ENCODE peak calls at places on chromosome X, in four cellular contexts. I, T, J and Z are unnamed samples.

GRCh38 chrX:86192827-86193226 is 44.6 kb downstream of the DACH2 start:
- DNase-seq in I (no peak), T (no peak), J (no peak), Z (no peak)

GRCh38 chrX:110286126-110286525 is 31.8 kb downstream of the AMMECR1 start:
- DNase-seq in I (peak; percentile 65), T (no peak), J (no peak), Z (no peak)

GRCh38 chrX:112734250-112734649 is 54.5 kb upstream of the LHFPL1 start:
- DNase-seq in I (no peak), T (no peak), J (no peak), Z (peak; percentile 2)

GRCh38 chrX:100980608-100981497 is 11.3 kb downstream of the ARL13A start:
- DNase-seq in I (peak; percentile 4), T (no peak), J (no peak), Z (no peak)

GRCh38 chrX:111180750-111181240 is 84.8 kb downstream of the PAK3 start:
- DNase-seq in I (no peak), T (no peak), J (no peak), Z (no peak)

GRCh38 chrX:653316-653715 is 22.7 kb downstream of the SHOX start:
- DNase-seq in I (no peak), T (no peak), J (no peak), Z (no peak)

GRCh38 chrX:148836741-148837140 is 336.3 kb downstream of the AFF2 start:
- DNase-seq in I (no peak), T (no peak), J (no peak), Z (no peak)

GRCh38 chrX:13965531-13965930 is 64.2 kb downstream of the GEMIN8 start:
- DNase-seq in I (no peak), T (no peak), J (no peak), Z (peak; percentile 0)

GRCh38 chrX:19683817-19684216 is 168.5 kb upstream of the MAP3K15 start:
- DNase-seq in I (no peak), T (no peak), J (no peak), Z (no peak)

GRCh38 chrX:150700107-150700506 is 6.9 kb downstream of the MTMR1 start:
- DNase-seq in I (no peak), T (no peak), J (no peak), Z (no peak)

GRCh38 chrX:125522752-125523151 is 203.1 kb downstream of the TEX13C start:
- DNase-seq in I (no peak), T (no peak), J (no peak), Z (no peak)

GRCh38 chrX:48540015-48540350 is 469 bp downstream of the TBC1D25 start:
- DNase-seq in I (peak; percentile 54), T (no peak), J (peak; percentile 74), Z (peak; percentile 44)

GRCh38 chrX:54866606-54867005 is 54.0 kb upstream of the TRO start:
- DNase-seq in I (no peak), T (no peak), J (no peak), Z (no peak)

GRCh38 chrX:33298622-33299021 is 87.3 kb upstream of the DMD start:
- DNase-seq in I (no peak), T (no peak), J (peak; percentile 70), Z (no peak)

GRCh38 chrX:97401154-97401553 is 517.4 kb downstream of the RPA4 start:
- DNase-seq in I (no peak), T (no peak), J (no peak), Z (no peak)

GRCh38 chrX:102659790-102660757 is 8.8 kb downstream of the GPRASP1 start:
- DNase-seq in I (peak; percentile 62), T (peak; percentile 91), J (peak; percentile 79), Z (peak; percentile 72)

GRCh38 chrX:2629316-2630168 is 61.6 kb upstream of the CD99 start:
- DNase-seq in I (no peak), T (no peak), J (no peak), Z (no peak)

GRCh38 chrX:115023139-115023538 is 5.7 kb upstream of the IL13RA2 start:
- DNase-seq in I (peak; percentile 49), T (no peak), J (no peak), Z (no peak)

GRCh38 chrX:2819345-2820130 is 9.2 kb upstream of the GYG2 start:
- DNase-seq in I (peak; percentile 21), T (no peak), J (peak; percentile 33), Z (no peak)

GRCh38 chrX:129665916-129666644 is 11.3 kb upstream of the APLN start:
- DNase-seq in I (peak; percentile 72), T (no peak), J (no peak), Z (no peak)

GRCh38 chrX:50495616-50496015 is 25.0 kb upstream of the DGKK start:
- DNase-seq in I (no peak), T (no peak), J (no peak), Z (no peak)

GRCh38 chrX:65821721-65822496 is 154.5 kb downstream of the MSN start:
- DNase-seq in I (no peak), T (peak; percentile 53), J (peak; percentile 23), Z (no peak)

GRCh38 chrX:107135076-107135964 is 16.7 kb upstream of the RBM41 start:
- DNase-seq in I (peak; percentile 41), T (no peak), J (no peak), Z (no peak)

GRCh38 chrX:21056636-21057035 is 317.6 kb upstream of the CNKSR2 start:
- DNase-seq in I (no peak), T (no peak), J (no peak), Z (no peak)

GRCh38 chrX:47047989-47048388 is 30.3 kb upstream of the RGN start:
- DNase-seq in I (no peak), T (no peak), J (peak; percentile 0), Z (no peak)

GRCh38 chrX:45515262-45516215 is 314.9 kb upstream of the DIPK2B start:
- DNase-seq in I (peak; percentile 70), T (peak; percentile 62), J (peak; percentile 26), Z (peak; percentile 0)

GRCh38 chrX:14694631-14695030 is 165.3 kb downstream of the GLRA2 start:
- DNase-seq in I (no peak), T (no peak), J (no peak), Z (no peak)

GRCh38 chrX:130057209-130057608 is 53.1 kb downstream of the ELF4 start:
- DNase-seq in I (no peak), T (no peak), J (no peak), Z (no peak)

GRCh38 chrX:110964761-110965160 is 131.2 kb upstream of the PAK3 start:
- DNase-seq in I (no peak), T (no peak), J (no peak), Z (no peak)

DNA sequence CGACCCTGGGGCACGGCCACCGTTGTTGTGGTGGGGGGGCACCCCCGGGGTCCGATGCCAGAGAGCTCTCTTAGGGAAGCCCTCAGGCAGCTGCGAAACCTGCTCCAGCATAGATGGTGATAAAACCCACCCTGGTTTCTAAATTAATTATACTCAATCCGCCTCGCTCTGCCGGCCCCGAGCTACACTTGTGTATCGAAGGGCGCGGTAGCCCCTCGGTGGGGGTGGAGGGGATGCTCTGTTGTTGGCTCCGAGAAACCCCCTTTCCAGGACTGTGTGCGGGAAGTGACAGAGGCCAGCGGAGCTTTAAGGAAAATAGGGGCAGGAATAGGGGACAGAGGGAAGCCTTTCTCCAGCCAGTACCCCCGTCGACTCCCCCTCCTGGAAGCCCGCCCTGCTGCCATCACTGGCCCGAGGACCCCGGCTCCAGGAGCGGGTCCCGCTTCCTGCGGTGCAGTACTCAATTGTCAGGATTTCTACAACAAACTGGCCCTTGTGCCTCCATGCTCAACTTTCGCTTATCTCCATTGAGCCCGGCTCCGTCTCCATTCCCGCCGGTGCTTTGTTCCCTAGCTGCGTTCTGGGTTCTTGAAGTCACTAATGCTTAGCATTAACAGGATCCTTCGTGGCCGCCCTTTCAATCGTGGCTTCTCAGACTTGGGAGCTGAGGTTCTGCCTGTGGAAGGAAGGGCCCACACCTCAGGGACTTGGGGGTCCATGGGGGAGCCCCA is 408.2 kb downstream of the BCOR start:
- DNase-seq in I (no peak), T (no peak), J (peak; percentile 32), Z (no peak)
- H3K27ac ChIP-seq in I (peak overlapping the region; percentile 16), T (no peak overlapping the region), J (no peak overlapping the region), Z (peak overlapping the region; percentile 44)

GRCh38 chrX:136158685-136159084 is 11.4 kb downstream of the FHL1 start:
- DNase-seq in I (no peak), T (no peak), J (no peak), Z (no peak)

GRCh38 chrX:136163694-136164093 is 16.4 kb downstream of the FHL1 start:
- DNase-seq in I (no peak), T (no peak), J (no peak), Z (no peak)

GRCh38 chrX:136159615-136160025 is 12.3 kb downstream of the FHL1 start:
- DNase-seq in I (no peak), T (peak; percentile 60), J (no peak), Z (no peak)

GRCh38 chrX:136166221-136166855 is 19.0 kb downstream of the FHL1 start:
- DNase-seq in I (no peak), T (no peak), J (peak; percentile 20), Z (no peak)

DNA sequence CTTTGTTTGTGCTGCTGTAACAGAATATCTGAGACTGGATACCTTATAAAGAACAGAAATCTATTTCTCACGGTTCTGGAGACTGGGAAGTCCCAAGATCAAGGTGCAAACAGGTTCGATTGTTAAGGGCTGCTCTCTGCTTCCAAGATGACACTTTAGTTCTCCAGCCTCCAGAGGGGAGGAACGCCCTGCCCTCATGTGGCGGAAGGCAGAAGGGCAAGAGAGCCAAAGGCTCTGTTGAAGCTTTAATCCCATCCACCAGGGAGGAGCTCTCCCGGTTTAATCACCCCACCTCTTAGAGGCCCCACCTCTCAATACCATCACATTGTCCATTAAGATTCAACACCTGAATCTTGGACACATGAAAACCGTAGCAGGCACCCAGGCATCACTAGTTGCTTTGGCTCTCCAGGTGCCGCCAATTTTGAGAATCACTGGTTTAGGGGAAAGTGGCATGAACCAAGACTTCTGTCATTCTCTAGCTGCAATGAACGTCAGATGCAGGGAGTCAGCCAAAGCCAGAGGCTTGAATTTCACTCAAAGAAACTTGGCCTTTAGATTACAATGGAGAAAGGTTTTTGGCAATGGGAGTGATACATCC is 15.6 kb downstream of the FHL1 start:
- DNase-seq in I (peak; percentile 41), T (no peak), J (peak; percentile 23), Z (no peak)
- H3K27ac ChIP-seq in I (no peak overlapping the region), T (no peak overlapping the region), J (no peak overlapping the region), Z (no peak overlapping the region)

GRCh38 chrX:68827848-68828562 is 816 bp upstream of the EFNB1 start:
- DNase-seq in I (no peak), T (peak; percentile 87), J (peak; percentile 78), Z (peak; percentile 64)
- H3K27ac ChIP-seq in I (peak overlapping the region; percentile 92), T (no peak overlapping the region), J (no peak overlapping the region), Z (no peak overlapping the region)

DNA sequence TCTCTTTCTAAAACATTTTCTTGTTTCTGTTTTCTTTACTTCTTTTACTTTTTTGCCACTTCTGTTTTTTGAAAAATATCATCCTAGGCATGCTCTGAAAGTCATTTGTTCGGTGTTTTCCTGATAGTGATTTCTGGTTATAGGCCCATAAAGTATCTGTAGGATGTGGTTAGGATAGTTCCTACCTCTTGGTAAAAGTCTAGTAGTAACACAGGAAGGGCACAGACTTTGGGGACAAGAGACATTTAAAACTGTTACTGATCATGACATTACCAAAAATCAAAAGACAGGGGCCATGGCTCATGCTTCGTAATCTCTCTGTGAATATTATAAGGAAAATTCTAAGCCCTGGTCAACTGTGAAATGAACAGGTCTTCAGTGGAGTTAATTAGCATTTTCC is 44.8 kb downstream of the FHL1 start:
- DNase-seq in I (no peak), T (no peak), J (no peak), Z (no peak)
- H3K27ac ChIP-seq in I (no peak overlapping the region), T (no peak overlapping the region), J (no peak overlapping the region), Z (no peak overlapping the region)

GRCh38 chrX:72062890-72063289 is 68.8 kb downstream of the RTL5 start:
- DNase-seq in I (no peak), T (no peak), J (no peak), Z (no peak)
- H3K27ac ChIP-seq in I (no peak overlapping the region), T (no peak overlapping the region), J (no peak overlapping the region), Z (no peak overlapping the region)